ENCODE peak calls at places on chromosomes 13 and 19, in four cellular contexts. Q is HepG2, J is bronchial epithelial cell, O is omental fat pad. G is an unnamed sample.

GRCh38 chr19:1129535-1129934 is 25.7 kb downstream of the GPX4 start:
- DNase-seq in J (no peak), Q (no peak), O (no peak), G (no peak)

GRCh38 chr19:9741476-9742171 is 26.9 kb downstream of the ZNF846 start:
- DNase-seq in O (no peak), Q (no peak), J (peak; percentile 73), G (no peak)

GRCh38 chr19:41302624-41303351 is 7.2 kb upstream of the CCDC97 start:
- DNase-seq in O (no peak), Q (no peak), J (no peak), G (no peak)

GRCh38 chr13:47418206-47418920 is 521.5 kb upstream of the HTR2A start:
- DNase-seq in J (no peak), O (no peak), Q (no peak), G (no peak)

GRCh38 chr13:60000081-60000480 is 163.6 kb downstream of the DIAPH3 start:
- DNase-seq in J (no peak), Q (no peak), O (no peak), G (no peak)

GRCh38 chr19:4375164-4375619 is 25.2 kb downstream of the SH3GL1 start:
- DNase-seq in O (no peak), Q (peak; percentile 75), J (peak; percentile 62), G (peak; percentile 79)

GRCh38 chr13:112525306-112525945 is 62.5 kb downstream of the TUBGCP3 start:
- DNase-seq in Q (no peak), J (peak; percentile 53), O (no peak), G (no peak)

GRCh38 chr13:90084684-90085290 is 1262.7 kb upstream of the MIR17HG start:
- DNase-seq in Q (no peak), J (peak; percentile 8), O (no peak), G (no peak)

GRCh38 chr13:27194895-27195764 is 23.5 kb upstream of the USP12 start:
- DNase-seq in Q (no peak), J (peak; percentile 95), O (no peak), G (no peak)

GRCh38 chr13:39616087-39616694 is 13.2 kb upstream of the LHFPL6 start:
- DNase-seq in J (peak; percentile 57), Q (peak; percentile 56), O (no peak), G (no peak)

GRCh38 chr19:19259741-19260140 is 13.4 kb downstream of the TM6SF2 start:
- DNase-seq in J (peak; percentile 25), Q (peak; percentile 38), O (no peak), G (no peak)

GRCh38 chr13:22081430-22081829 is 410.6 kb downstream of the FGF9 start:
- DNase-seq in J (no peak), Q (no peak), O (no peak), G (no peak)

GRCh38 chr13:76293751-76294150 is 592.5 kb downstream of the KCTD12 start:
- DNase-seq in O (no peak), Q (no peak), J (peak; percentile 43), G (no peak)

GRCh38 chr19:54325194-54325621 is 12.2 kb upstream of the LILRA5 start:
- DNase-seq in Q (peak; percentile 30), J (peak; percentile 16), O (no peak), G (no peak)

GRCh38 chr13:110989331-110989730 is 74.5 kb upstream of the ANKRD10 start:
- DNase-seq in O (no peak), J (no peak), Q (no peak), G (no peak)

GRCh38 chr19:45772130-45772880 is 3.3 kb upstream of the SIX5 start:
- DNase-seq in Q (no peak), O (no peak), J (no peak), G (no peak)

GRCh38 chr19:41427647-41428480 is 690 bp upstream of the B3GNT8 start:
- DNase-seq in J (no peak), O (no peak), Q (no peak), G (no peak)

GRCh38 chr13:51040431-51040830 is 70.6 kb downstream of the C13orf42 start:
- DNase-seq in J (no peak), O (no peak), Q (no peak), G (no peak)

GRCh38 chr19:4068058-4068966 is 1.6 kb upstream of the ZBTB7A start:
- DNase-seq in J (no peak), O (no peak), Q (no peak), G (no peak)

GRCh38 chr13:23407996-23408395 is 25.5 kb downstream of the SACS start:
- DNase-seq in O (no peak), Q (no peak), J (no peak), G (no peak)
- TF ChIP-seq CTCF in O (no peak), Q (no peak), J (no peak), G (no peak)

GRCh38 chr19:16588089-16588823 is 16.0 kb upstream of the SLC35E1 start:
- DNase-seq in J (no peak), Q (no peak), O (no peak), G (no peak)
- TF ChIP-seq CTCF in J (no peak), Q (no peak), O (no peak), G (no peak)

GRCh38 chr19:32464279-32464678 is 58.7 kb downstream of the DPY19L3 start:
- DNase-seq in O (no peak), J (peak; percentile 32), Q (no peak), G (no peak)
- TF ChIP-seq CTCF in O (no peak), J (no peak), Q (no peak), G (no peak)

DNA sequence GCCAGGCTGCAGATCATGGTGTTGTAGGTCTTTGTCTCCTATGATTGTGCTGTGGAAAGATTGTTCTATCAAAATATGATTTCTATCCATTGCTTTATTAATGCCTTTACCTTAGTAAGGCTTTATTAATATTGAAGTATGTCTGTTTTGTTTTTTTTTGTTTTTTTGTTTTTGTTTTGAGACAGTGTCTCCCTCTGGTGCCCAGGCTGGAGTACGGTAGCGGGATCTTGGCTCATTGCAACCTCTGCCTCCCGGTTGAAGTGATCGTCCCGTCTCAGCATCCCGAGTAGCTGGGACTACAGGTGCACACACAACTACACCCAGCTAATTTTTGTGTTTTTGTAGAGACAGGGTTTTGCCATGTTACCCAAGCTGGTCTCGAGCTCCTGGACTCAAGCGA is 7.7 kb downstream of the IRGC start:
- DNase-seq in Q (no peak), J (peak; percentile 13), O (no peak), G (no peak)
- TF ChIP-seq CTCF in Q (peak; percentile 11), J (peak; percentile 14), O (no peak), G (no peak)

GRCh38 chr19:34662919-34663318 is 14.0 kb downstream of the SCGB2B2 start:
- DNase-seq in O (no peak), Q (peak; percentile 51), J (peak; percentile 12), G (no peak)
- TF ChIP-seq CTCF in O (no peak), Q (peak; percentile 71), J (peak; percentile 32), G (no peak)

GRCh38 chr19:50710612-50711011 is 9.0 kb downstream of the SHANK1 start:
- DNase-seq in O (no peak), J (no peak), Q (no peak), G (no peak)

GRCh38 chr19:50711805-50712204 is 7.8 kb downstream of the SHANK1 start:
- DNase-seq in J (no peak), O (no peak), Q (no peak), G (no peak)

GRCh38 chr19:50711196-50711595 is 8.4 kb downstream of the SHANK1 start:
- DNase-seq in Q (no peak), J (no peak), O (no peak), G (no peak)

GRCh38 chr19:50708179-50708879 is 11.3 kb downstream of the SHANK1 start:
- DNase-seq in O (no peak), Q (no peak), J (no peak), G (no peak)

DNA sequence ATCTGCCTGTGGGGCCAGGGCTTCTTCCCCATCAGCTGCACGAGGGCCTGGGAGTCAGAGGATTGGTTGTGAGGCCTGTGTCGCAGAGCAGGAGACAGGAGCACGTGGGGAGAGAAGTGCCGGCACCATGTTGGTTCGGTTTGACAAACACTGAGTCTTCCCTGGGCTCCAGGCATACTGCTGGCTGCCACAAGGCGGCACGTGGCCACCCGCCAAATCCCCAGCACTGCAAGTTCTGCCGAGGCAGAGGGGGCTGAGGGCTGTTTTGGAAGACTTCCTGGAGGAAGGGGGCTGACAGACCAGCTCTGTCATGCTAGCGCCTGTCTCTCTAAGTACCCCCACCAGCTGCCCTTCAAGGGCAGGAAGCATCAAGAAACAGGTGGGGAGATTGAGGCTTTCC is 9.5 kb downstream of the SHANK1 start:
- DNase-seq in J (no peak), O (no peak), Q (no peak), G (no peak)
- TF ChIP-seq CTCF in J (no peak), O (no peak), Q (no peak), G (no peak)

GRCh38 chr13:94657167-94657566 is 55.2 kb downstream of the SOX21 start:
- DNase-seq in O (no peak), Q (no peak), J (peak; percentile 48), G (no peak)

GRCh38 chr13:94658926-94659649 is 53.3 kb downstream of the SOX21 start:
- DNase-seq in J (peak; percentile 21), O (no peak), Q (no peak), G (no peak)

GRCh38 chr13:94662274-94662945 is 49.9 kb downstream of the SOX21 start:
- DNase-seq in O (no peak), Q (no peak), J (no peak), G (no peak)

GRCh38 chr13:94661396-94661795 is 50.9 kb downstream of the SOX21 start:
- DNase-seq in O (no peak), J (no peak), Q (no peak), G (no peak)

GRCh38 chr13:94660695-94661324 is 51.5 kb downstream of the SOX21 start:
- DNase-seq in Q (no peak), J (peak; percentile 18), O (no peak), G (no peak)
- TF ChIP-seq CTCF in Q (peak; percentile 15), J (peak; percentile 9), O (no peak), G (no peak)

GRCh38 chr19:7919681-7920519 is at the start of gene SNAPC2:
- DNase-seq in J (peak; percentile 75), O (peak; percentile 90), Q (peak; percentile 89), G (peak; percentile 93)
- TF ChIP-seq CTCF in J (no peak), O (no peak), Q (no peak), G (peak; percentile 33)

GRCh38 chr13:52070929-52071523 is 46.5 kb downstream of the UTP14C start:
- DNase-seq in O (no peak), Q (peak; percentile 54), J (peak; percentile 53), G (no peak)
- TF ChIP-seq CTCF in O (no peak), Q (peak; percentile 70), J (peak; percentile 17), G (no peak)

G was measured in mesothelial cell of epicardium.